ENCODE peak calls at places on chromosomes 2 and 18, in eight cellular contexts. P is germinal center; B is stimulated activated CD8-positive, alpha-beta memory T cell treated with anti-CD3 and anti-CD28 coated beads, Interleukin-15, amount 100 ng/mL, for 48 hours; C is NCI-H2081; Q is EH; S is activated CD8-positive, alpha-beta memory T cell treated with anti-CD3 and anti-CD28 coated beads for 24 hours; E is fibroblast of lung; R is K562. Y is an unnamed sample.

GRCh38 chr2:18376936-18377335 is 183.5 kb downstream of the RDH14 start:
- DNase-seq in P (no peak), B (no peak), C (no peak), Q (no peak), S (no peak), E (no peak), R (no peak), Y (peak)

GRCh38 chr2:166031054-166031453 is 77.5 kb upstream of the TTC21B start:
- DNase-seq in P (no peak), B (no peak), C (no peak), Q (no peak), S (no peak), E (peak), R (no peak), Y (peak)

GRCh38 chr2:214019973-214020345 is 390.9 kb upstream of the VWC2L start:
- DNase-seq in P (no peak), B (no peak), C (no peak), Q (no peak), S (no peak), E (no peak), R (no peak), Y (peak)

GRCh38 chr2:41206004-41206403 is 754.1 kb upstream of the SLC8A1 start:
- DNase-seq in P (no peak), B (no peak), C (no peak), Q (no peak), S (no peak), E (no peak), R (no peak), Y (no peak)

GRCh38 chr18:70295633-70296188 is 6.9 kb downstream of the SOCS6 start:
- DNase-seq in P (no peak), B (no peak), C (no peak), Q (peak), S (no peak), E (no peak), R (no peak), Y (peak)

GRCh38 chr2:39996653-39997080 is 217.6 kb upstream of the THUMPD2 start:
- DNase-seq in P (no peak), B (no peak), C (no peak), Q (peak), S (no peak), E (peak), R (no peak), Y (peak)

GRCh38 chr2:114127372-114127771 is 237.5 kb downstream of the ACTR3 start:
- DNase-seq in P (no peak), B (no peak), C (no peak), Q (peak), S (no peak), E (peak), R (no peak), Y (peak)

GRCh38 chr2:169141713-169142352 is 72.5 kb downstream of the DHRS9 start:
- DNase-seq in P (peak), B (peak), C (peak), Q (peak), S (peak), E (peak), R (peak), Y (peak)

GRCh38 chr2:1817256-1818127 is 73.2 kb upstream of the PXDN start:
- DNase-seq in P (peak), B (peak), C (peak), Q (peak), S (peak), E (peak), R (peak), Y (peak)

GRCh38 chr2:105761931-105762515 is 17.3 kb downstream of the NCK2 start:
- DNase-seq in P (no peak), B (no peak), C (no peak), Q (peak), S (peak), E (peak), R (no peak), Y (no peak)

GRCh38 chr2:9782197-9782719 is 61.0 kb upstream of the TAF1B start:
- DNase-seq in P (no peak), B (peak), C (no peak), Q (no peak), S (peak), E (no peak), R (no peak), Y (no peak)

GRCh38 chr2:10392951-10393647 is 55.0 kb downstream of the ODC1 start:
- DNase-seq in P (no peak), B (no peak), C (no peak), Q (no peak), S (no peak), E (no peak), R (peak), Y (no peak)

GRCh38 chr2:25642298-25642697 is 31.1 kb downstream of the DTNB start:
- DNase-seq in P (no peak), B (no peak), C (no peak), Q (no peak), S (no peak), E (no peak), R (no peak), Y (no peak)

GRCh38 chr2:6644261-6644660 is 221.4 kb downstream of the CMPK2 start:
- DNase-seq in P (no peak), B (no peak), C (no peak), Q (no peak), S (no peak), E (no peak), R (no peak), Y (no peak)

GRCh38 chr18:9842446-9842845 is 43.3 kb upstream of the TXNDC2 start:
- DNase-seq in P (no peak), B (no peak), C (no peak), Q (no peak), S (no peak), E (no peak), R (no peak), Y (no peak)

GRCh38 chr2:152499921-152500320 is 164.9 kb downstream of the FMNL2 start:
- DNase-seq in P (peak), B (no peak), C (no peak), Q (no peak), S (no peak), E (peak), R (no peak), Y (peak)

GRCh38 chr2:177211602-177212105 is 940 bp upstream of the HNRNPA3 start:
- DNase-seq in P (no peak), B (no peak), C (no peak), Q (no peak), S (no peak), E (no peak), R (no peak), Y (peak)

GRCh38 chr18:79855147-79855910 is 57.6 kb downstream of the KCNG2 start:
- DNase-seq in P (peak), B (no peak), C (no peak), Q (no peak), S (peak), E (no peak), R (no peak), Y (no peak)

Y was measured in GM23248.